ENCODE peak calls at places on chromosomes 16 and 17, in ten cellular contexts. One of them, this sample, is unnamed.

GRCh38 chr16:54651440-54651839 is 279.2 kb upstream of the IRX5 start:
- DNase-seq in SW480: no peak
- DNase-seq in stimulated activated CD4-positive, alpha-beta T cell treated with anti-CD3 and anti-CD28 coated beads, Interleukin-2, amount 100 ng/mL, for 24 hours: no peak
- DNase-seq in stimulated activated CD8-positive, alpha-beta memory T cell treated with anti-CD3 and anti-CD28 coated beads, Interleukin-12 subunit alpha, Interleukin-12 subunit beta, amount 100 ng/mL, for 4 hours: no peak
- DNase-seq in GM13976: no peak
- DNase-seq in cerebellum: no peak
- DNase-seq in endothelial cell of umbilical vein: no peak
- DNase-seq in neuronal stem cell: peak
- DNase-seq in LHCN-M2: no peak
- DNase-seq in EL: no peak
- DNase-seq in this sample: peak

GRCh38 chr17:5870231-5870953 is 199.8 kb upstream of the WSCD1 start:
- DNase-seq in SW480: no peak
- DNase-seq in stimulated activated CD4-positive, alpha-beta T cell treated with anti-CD3 and anti-CD28 coated beads, Interleukin-2, amount 100 ng/mL, for 24 hours: no peak
- DNase-seq in stimulated activated CD8-positive, alpha-beta memory T cell treated with anti-CD3 and anti-CD28 coated beads, Interleukin-12 subunit alpha, Interleukin-12 subunit beta, amount 100 ng/mL, for 4 hours: no peak
- DNase-seq in GM13976: no peak
- DNase-seq in cerebellum: no peak
- DNase-seq in endothelial cell of umbilical vein: no peak
- DNase-seq in neuronal stem cell: no peak
- DNase-seq in LHCN-M2: peak
- DNase-seq in EL: peak
- DNase-seq in this sample: no peak

GRCh38 chr16:2429771-2430663 is 770 bp downstream of the CCNF start:
- DNase-seq in SW480: peak
- DNase-seq in stimulated activated CD4-positive, alpha-beta T cell treated with anti-CD3 and anti-CD28 coated beads, Interleukin-2, amount 100 ng/mL, for 24 hours: no peak
- DNase-seq in stimulated activated CD8-positive, alpha-beta memory T cell treated with anti-CD3 and anti-CD28 coated beads, Interleukin-12 subunit alpha, Interleukin-12 subunit beta, amount 100 ng/mL, for 4 hours: no peak
- DNase-seq in GM13976: peak
- DNase-seq in cerebellum: peak
- DNase-seq in endothelial cell of umbilical vein: peak
- DNase-seq in neuronal stem cell: no peak
- DNase-seq in LHCN-M2: no peak
- DNase-seq in EL: peak
- DNase-seq in this sample: no peak

GRCh38 chr17:33039874-33040273 is 48.2 kb downstream of the SPACA3 start:
- DNase-seq in SW480: no peak
- DNase-seq in stimulated activated CD4-positive, alpha-beta T cell treated with anti-CD3 and anti-CD28 coated beads, Interleukin-2, amount 100 ng/mL, for 24 hours: no peak
- DNase-seq in stimulated activated CD8-positive, alpha-beta memory T cell treated with anti-CD3 and anti-CD28 coated beads, Interleukin-12 subunit alpha, Interleukin-12 subunit beta, amount 100 ng/mL, for 4 hours: no peak
- DNase-seq in GM13976: no peak
- DNase-seq in cerebellum: no peak
- DNase-seq in endothelial cell of umbilical vein: peak
- DNase-seq in neuronal stem cell: no peak
- DNase-seq in LHCN-M2: no peak
- DNase-seq in EL: peak
- DNase-seq in this sample: no peak

GRCh38 chr16:88357306-88358032 is 25.3 kb upstream of the ZNF469 start:
- DNase-seq in SW480: no peak
- DNase-seq in stimulated activated CD4-positive, alpha-beta T cell treated with anti-CD3 and anti-CD28 coated beads, Interleukin-2, amount 100 ng/mL, for 24 hours: no peak
- DNase-seq in stimulated activated CD8-positive, alpha-beta memory T cell treated with anti-CD3 and anti-CD28 coated beads, Interleukin-12 subunit alpha, Interleukin-12 subunit beta, amount 100 ng/mL, for 4 hours: no peak
- DNase-seq in GM13976: no peak
- DNase-seq in cerebellum: no peak
- DNase-seq in endothelial cell of umbilical vein: no peak
- DNase-seq in neuronal stem cell: no peak
- DNase-seq in LHCN-M2: no peak
- DNase-seq in EL: peak
- DNase-seq in this sample: no peak

GRCh38 chr16:15649727-15650018 is 372 bp upstream of the NDE1 start:
- DNase-seq in SW480: no peak
- DNase-seq in stimulated activated CD4-positive, alpha-beta T cell treated with anti-CD3 and anti-CD28 coated beads, Interleukin-2, amount 100 ng/mL, for 24 hours: no peak
- DNase-seq in stimulated activated CD8-positive, alpha-beta memory T cell treated with anti-CD3 and anti-CD28 coated beads, Interleukin-12 subunit alpha, Interleukin-12 subunit beta, amount 100 ng/mL, for 4 hours: no peak
- DNase-seq in GM13976: no peak
- DNase-seq in cerebellum: no peak
- DNase-seq in endothelial cell of umbilical vein: no peak
- DNase-seq in neuronal stem cell: no peak
- DNase-seq in LHCN-M2: no peak
- DNase-seq in EL: no peak
- DNase-seq in this sample: no peak

GRCh38 chr17:21535686-21536085 is 156.6 kb upstream of the KCNJ18 start:
- DNase-seq in SW480: no peak
- DNase-seq in stimulated activated CD4-positive, alpha-beta T cell treated with anti-CD3 and anti-CD28 coated beads, Interleukin-2, amount 100 ng/mL, for 24 hours: no peak
- DNase-seq in stimulated activated CD8-positive, alpha-beta memory T cell treated with anti-CD3 and anti-CD28 coated beads, Interleukin-12 subunit alpha, Interleukin-12 subunit beta, amount 100 ng/mL, for 4 hours: no peak
- DNase-seq in GM13976: no peak
- DNase-seq in cerebellum: no peak
- DNase-seq in endothelial cell of umbilical vein: no peak
- DNase-seq in neuronal stem cell: no peak
- DNase-seq in LHCN-M2: no peak
- DNase-seq in EL: no peak
- DNase-seq in this sample: no peak

GRCh38 chr16:68458551-68458950 is 10.2 kb upstream of the SMPD3 start:
- DNase-seq in SW480: no peak
- DNase-seq in stimulated activated CD4-positive, alpha-beta T cell treated with anti-CD3 and anti-CD28 coated beads, Interleukin-2, amount 100 ng/mL, for 24 hours: no peak
- DNase-seq in stimulated activated CD8-positive, alpha-beta memory T cell treated with anti-CD3 and anti-CD28 coated beads, Interleukin-12 subunit alpha, Interleukin-12 subunit beta, amount 100 ng/mL, for 4 hours: no peak
- DNase-seq in GM13976: no peak
- DNase-seq in cerebellum: no peak
- DNase-seq in endothelial cell of umbilical vein: no peak
- DNase-seq in neuronal stem cell: no peak
- DNase-seq in LHCN-M2: no peak
- DNase-seq in EL: no peak
- DNase-seq in this sample: no peak

GRCh38 chr17:59513934-59514841 is 51.2 kb upstream of the DHX40 start:
- DNase-seq in SW480: peak
- DNase-seq in stimulated activated CD4-positive, alpha-beta T cell treated with anti-CD3 and anti-CD28 coated beads, Interleukin-2, amount 100 ng/mL, for 24 hours: no peak
- DNase-seq in stimulated activated CD8-positive, alpha-beta memory T cell treated with anti-CD3 and anti-CD28 coated beads, Interleukin-12 subunit alpha, Interleukin-12 subunit beta, amount 100 ng/mL, for 4 hours: no peak
- DNase-seq in GM13976: no peak
- DNase-seq in cerebellum: peak
- DNase-seq in endothelial cell of umbilical vein: peak
- DNase-seq in neuronal stem cell: no peak
- DNase-seq in LHCN-M2: peak
- DNase-seq in EL: peak
- DNase-seq in this sample: peak

GRCh38 chr16:50501986-50502615 is 46.1 kb upstream of the NKD1 start:
- DNase-seq in SW480: no peak
- DNase-seq in stimulated activated CD4-positive, alpha-beta T cell treated with anti-CD3 and anti-CD28 coated beads, Interleukin-2, amount 100 ng/mL, for 24 hours: no peak
- DNase-seq in stimulated activated CD8-positive, alpha-beta memory T cell treated with anti-CD3 and anti-CD28 coated beads, Interleukin-12 subunit alpha, Interleukin-12 subunit beta, amount 100 ng/mL, for 4 hours: no peak
- DNase-seq in GM13976: no peak
- DNase-seq in cerebellum: no peak
- DNase-seq in endothelial cell of umbilical vein: no peak
- DNase-seq in neuronal stem cell: no peak
- DNase-seq in LHCN-M2: no peak
- DNase-seq in EL: no peak
- DNase-seq in this sample: no peak

GRCh38 chr17:82831818-82832200 is 8.0 kb downstream of the ZNF750 start:
- DNase-seq in SW480: no peak
- DNase-seq in stimulated activated CD4-positive, alpha-beta T cell treated with anti-CD3 and anti-CD28 coated beads, Interleukin-2, amount 100 ng/mL, for 24 hours: no peak
- DNase-seq in stimulated activated CD8-positive, alpha-beta memory T cell treated with anti-CD3 and anti-CD28 coated beads, Interleukin-12 subunit alpha, Interleukin-12 subunit beta, amount 100 ng/mL, for 4 hours: no peak
- DNase-seq in GM13976: no peak
- DNase-seq in cerebellum: peak
- DNase-seq in endothelial cell of umbilical vein: no peak
- DNase-seq in neuronal stem cell: no peak
- DNase-seq in LHCN-M2: no peak
- DNase-seq in EL: no peak
- DNase-seq in this sample: no peak